ENCODE peak calls at places on chromosomes 16 and 17, in seven cellular contexts. C is GM23338, X is psoas muscle, V is fibroblast of the aortic adventitia, E is AG09309, L is left ventricle myocardium inferior, N is lung. T is an unnamed sample.

GRCh38 chr16:29312835-29313558 is 93.5 kb downstream of the NPIPB11 start:
- DNase-seq in C (no peak), X (no peak), V (no peak), E (no peak), L (no peak), N (no peak), T (no peak)

GRCh38 chr16:4538386-4539235 is at the start of gene CDIP1:
- DNase-seq in C (peak), X (peak), V (peak), E (peak), L (peak), N (peak), T (peak)

GRCh38 chr16:9687737-9688319 is 494.4 kb downstream of the GRIN2A start:
- DNase-seq in C (no peak), X (no peak), V (no peak), E (no peak), L (no peak), N (no peak), T (no peak)

GRCh38 chr16:17026600-17027242 is 444.0 kb downstream of the XYLT1 start:
- DNase-seq in C (no peak), X (no peak), V (no peak), E (no peak), L (no peak), N (no peak), T (no peak)

GRCh38 chr17:27807567-27808470 is 7.5 kb upstream of the NOS2 start:
- DNase-seq in C (no peak), X (no peak), V (no peak), E (no peak), L (no peak), N (no peak), T (peak)

GRCh38 chr16:89331371-89332109 is 114.0 kb downstream of the ZNF778 start:
- DNase-seq in C (no peak), X (no peak), V (no peak), E (no peak), L (no peak), N (no peak), T (no peak)

GRCh38 chr17:4998027-4998665 is 396 bp downstream of the KIF1C start:
- DNase-seq in C (peak), X (peak), V (no peak), E (no peak), L (peak), N (peak), T (no peak)

GRCh38 chr17:5540321-5540720 is 44.0 kb downstream of the NLRP1 start:
- DNase-seq in C (no peak), X (no peak), V (no peak), E (no peak), L (no peak), N (no peak), T (no peak)

GRCh38 chr16:74608944-74609343 is 2.0 kb upstream of the GLG1 start:
- DNase-seq in C (no peak), X (no peak), V (no peak), E (no peak), L (no peak), N (no peak), T (no peak)

GRCh38 chr16:29922326-29922725 is 3.7 kb downstream of the KCTD13 start:
- DNase-seq in C (no peak), X (no peak), V (no peak), E (no peak), L (no peak), N (no peak), T (no peak)

GRCh38 chr16:50834701-50835100 is 92.8 kb downstream of the CYLD start:
- DNase-seq in C (no peak), X (no peak), V (no peak), E (no peak), L (no peak), N (no peak), T (no peak)

GRCh38 chr16:17105239-17105721 is 365.5 kb downstream of the XYLT1 start:
- DNase-seq in C (peak), X (no peak), V (peak), E (no peak), L (no peak), N (no peak), T (peak)

GRCh38 chr16:4303973-4304372 is 11.9 kb upstream of the GLIS2 start:
- DNase-seq in C (peak), X (no peak), V (no peak), E (no peak), L (no peak), N (no peak), T (no peak)

GRCh38 chr17:49442051-49442450 is 27.4 kb upstream of the PHB1 start:
- DNase-seq in C (no peak), X (no peak), V (no peak), E (no peak), L (no peak), N (no peak), T (no peak)

GRCh38 chr16:71781741-71782140 is 26.9 kb downstream of the AP1G1 start:
- DNase-seq in C (no peak), X (no peak), V (peak), E (no peak), L (no peak), N (no peak), T (no peak)

GRCh38 chr17:40224707-40225092 is 5.6 kb downstream of the WIPF2 start:
- DNase-seq in C (no peak), X (no peak), V (peak), E (no peak), L (no peak), N (peak), T (peak)

GRCh38 chr17:28712037-28712704 is 483 bp upstream of the PROCA1 start:
- DNase-seq in C (peak), X (peak), V (no peak), E (no peak), L (peak), N (no peak), T (peak)

GRCh38 chr17:14341866-14342265 is 41.0 kb downstream of the HS3ST3B1 start:
- DNase-seq in C (peak), X (no peak), V (peak), E (no peak), L (no peak), N (no peak), T (no peak)

GRCh38 chr17:34713687-34714086 is 134.3 kb downstream of the TMEM132E start:
- DNase-seq in C (no peak), X (no peak), V (no peak), E (no peak), L (no peak), N (no peak), T (peak)

GRCh38 chr17:10792156-10792555 is 11.7 kb downstream of the TMEM238L start:
- DNase-seq in C (no peak), X (no peak), V (no peak), E (no peak), L (no peak), N (no peak), T (peak)

GRCh38 chr17:10787306-10788020 is 16.4 kb downstream of the TMEM238L start:
- DNase-seq in C (no peak), X (no peak), V (no peak), E (no peak), L (no peak), N (no peak), T (no peak)

GRCh38 chr17:10793256-10793655 is 10.6 kb downstream of the TMEM238L start:
- DNase-seq in C (no peak), X (no peak), V (no peak), E (no peak), L (no peak), N (no peak), T (no peak)

GRCh38 chr17:10789694-10790271 is 14.1 kb downstream of the TMEM238L start:
- DNase-seq in C (no peak), X (no peak), V (no peak), E (no peak), L (no peak), N (no peak), T (no peak)

GRCh38 chr17:10790491-10791401 is 13.2 kb downstream of the TMEM238L start:
- DNase-seq in C (no peak), X (no peak), V (no peak), E (no peak), L (no peak), N (no peak), T (no peak)
- H3K4me3 ChIP-seq in C (no peak), X (no peak), V (no peak), E (no peak), L (no peak), N (no peak), T (no peak)

GRCh38 chr17:74861554-74862107 is 1.9 kb upstream of the GRIN2C start:
- DNase-seq in C (peak), X (no peak), V (no peak), E (no peak), L (no peak), N (no peak), T (no peak)

GRCh38 chr17:74862108-74862901 is 2.6 kb upstream of the GRIN2C start:
- DNase-seq in C (peak), X (peak), V (no peak), E (no peak), L (peak), N (peak), T (no peak)

GRCh38 chr17:74859439-74860228 is at the start of gene GRIN2C:
- DNase-seq in C (no peak), X (no peak), V (no peak), E (no peak), L (no peak), N (no peak), T (no peak)

GRCh38 chr17:74860229-74860998 is 729 bp upstream of the GRIN2C start:
- DNase-seq in C (peak), X (no peak), V (no peak), E (no peak), L (no peak), N (no peak), T (no peak)

GRCh38 chr17:74860999-74861553 is 1.4 kb upstream of the GRIN2C start:
- DNase-seq in C (peak), X (no peak), V (no peak), E (no peak), L (no peak), N (no peak), T (no peak)
- H3K4me3 ChIP-seq in C (peak), X (peak), V (no peak), E (no peak), L (peak), N (no peak), T (no peak)

DNA sequence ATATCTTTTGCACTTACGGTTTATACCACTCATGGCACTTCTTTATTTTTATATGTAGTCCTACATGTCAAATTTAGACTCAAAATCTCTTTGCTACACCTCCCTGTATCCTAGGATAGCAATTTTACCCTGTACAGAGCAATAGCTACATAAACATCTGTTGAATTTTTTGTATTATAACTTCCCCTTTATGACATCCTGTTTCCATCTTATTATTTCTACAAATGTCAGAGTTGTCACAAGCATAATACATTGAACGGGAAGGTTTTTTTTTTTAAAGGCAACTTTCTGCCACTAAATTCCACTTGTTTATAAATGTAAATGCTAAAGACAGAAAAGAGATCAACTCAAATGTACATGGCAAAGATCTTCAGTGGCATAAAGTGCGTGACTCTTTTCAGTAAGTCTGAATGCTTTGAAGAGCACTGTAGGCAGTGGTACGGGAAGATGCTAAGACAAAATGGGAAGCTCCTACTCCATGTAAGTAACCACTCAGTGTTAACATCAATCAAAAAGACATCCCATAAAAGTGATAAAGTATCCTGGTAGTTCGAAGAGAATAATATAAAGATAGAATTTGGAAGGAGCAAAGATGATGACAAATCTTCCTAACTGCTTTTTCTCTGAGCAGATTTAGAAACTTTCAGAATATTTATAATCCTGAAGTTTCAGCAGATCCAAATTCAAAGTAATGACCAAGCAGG is 26.8 kb downstream of the GNA13 start:
- DNase-seq in C (no peak), X (no peak), V (no peak), E (no peak), L (no peak), N (no peak), T (no peak)
- H3K4me3 ChIP-seq in C (no peak), X (no peak), V (no peak), E (no peak), L (no peak), N (no peak), T (no peak)

DNA sequence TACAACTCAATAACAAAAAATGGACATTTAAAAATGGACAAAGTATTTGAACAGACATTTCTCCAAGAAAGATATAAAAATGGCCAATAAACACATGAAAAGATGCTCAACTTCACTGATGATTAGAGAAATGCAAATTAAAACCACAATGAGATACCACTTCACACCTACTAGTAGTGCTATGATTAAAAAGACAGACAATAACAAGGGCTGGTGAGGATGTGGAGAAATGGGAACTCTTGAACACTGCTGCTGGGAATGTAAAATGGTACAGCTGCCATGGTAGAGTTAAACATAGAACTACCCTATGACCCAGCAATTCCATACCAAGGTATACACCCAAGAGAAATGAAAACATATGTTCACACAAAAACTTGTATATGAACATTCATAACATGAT is 24.9 kb downstream of the CFAP97D1 start:
- DNase-seq in C (no peak), X (no peak), V (no peak), E (no peak), L (no peak), N (no peak), T (no peak)
- H3K4me3 ChIP-seq in C (no peak), X (no peak), V (no peak), E (no peak), L (no peak), N (no peak), T (no peak)

GRCh38 chr17:42131971-42132370 is 9.4 kb downstream of the HSPB9 start:
- DNase-seq in C (no peak), X (no peak), V (peak), E (no peak), L (no peak), N (no peak), T (no peak)
- H3K4me3 ChIP-seq in C (no peak), X (no peak), V (no peak), E (no peak), L (peak), N (no peak), T (no peak)

GRCh38 chr16:75805946-75806345 is 79.7 kb upstream of the CPHXL start:
- DNase-seq in C (peak), X (no peak), V (no peak), E (no peak), L (no peak), N (no peak), T (no peak)

GRCh38 chr16:75798714-75799113 is 72.4 kb upstream of the CPHXL start:
- DNase-seq in C (no peak), X (no peak), V (no peak), E (no peak), L (no peak), N (no peak), T (no peak)

GRCh38 chr16:75803753-75804152 is 77.5 kb upstream of the CPHXL start:
- DNase-seq in C (no peak), X (no peak), V (no peak), E (no peak), L (no peak), N (no peak), T (no peak)

GRCh38 chr16:75804368-75804767 is 78.1 kb upstream of the CPHXL start:
- DNase-seq in C (no peak), X (no peak), V (no peak), E (no peak), L (no peak), N (no peak), T (no peak)

DNA sequence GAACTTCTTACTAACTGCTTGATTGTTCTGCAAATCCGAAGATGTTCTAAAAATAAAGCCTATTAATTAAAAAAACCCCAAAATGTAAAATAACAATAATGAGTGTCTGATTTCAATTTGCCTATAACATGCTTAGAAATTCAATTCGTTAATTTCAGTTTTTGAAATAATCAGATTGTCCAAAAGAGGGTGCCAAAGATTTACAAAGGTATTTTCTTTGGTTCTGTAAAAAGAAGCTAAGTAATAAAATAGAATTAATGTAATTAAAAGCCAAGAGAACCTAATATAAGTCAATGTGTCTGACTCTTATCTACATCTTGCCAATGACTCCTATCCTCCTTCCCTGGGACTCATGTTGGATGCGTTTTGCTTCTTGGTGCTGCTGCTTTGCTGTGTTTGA is 75.0 kb upstream of the CPHXL start:
- DNase-seq in C (peak), X (no peak), V (no peak), E (no peak), L (no peak), N (no peak), T (no peak)
- H3K4me3 ChIP-seq in C (no peak), X (no peak), V (no peak), E (no peak), L (no peak), N (no peak), T (no peak)

GRCh38 chr17:61157246-61157887 is 242.3 kb upstream of the TBX2 start:
- DNase-seq in C (no peak), X (no peak), V (peak), E (peak), L (no peak), N (no peak), T (no peak)
- H3K4me3 ChIP-seq in C (no peak), X (peak), V (no peak), E (no peak), L (peak), N (no peak), T (no peak)

GRCh38 chr17:74212913-74213791 is at the start of gene TTYH2:
- DNase-seq in C (peak), X (peak), V (peak), E (no peak), L (peak), N (peak), T (peak)

GRCh38 chr17:74210191-74211140 is 2.9 kb upstream of the TTYH2 start:
- DNase-seq in C (peak), X (peak), V (peak), E (no peak), L (peak), N (peak), T (no peak)

GRCh38 chr17:74211929-74212261 is 1.5 kb upstream of the TTYH2 start:
- DNase-seq in C (peak), X (no peak), V (no peak), E (no peak), L (no peak), N (no peak), T (no peak)

GRCh38 chr17:74212262-74212912 is 984 bp upstream of the TTYH2 start:
- DNase-seq in C (peak), X (peak), V (peak), E (no peak), L (peak), N (no peak), T (no peak)

GRCh38 chr17:74211141-74211928 is 2.0 kb upstream of the TTYH2 start:
- DNase-seq in C (peak), X (no peak), V (peak), E (no peak), L (no peak), N (no peak), T (no peak)
- H3K4me3 ChIP-seq in C (peak), X (peak), V (peak), E (peak), L (peak), N (no peak), T (no peak)